ENCODE peak calls at places on chromosomes 13 and 19, in ten cellular contexts. F is sigmoid colon, W is A549, Z is esophagus muscularis mucosa, O is transverse colon, V is GM12878, M is ovary, C is suprapubic skin, J is stomach, X is upper lobe of left lung. D is an unnamed sample.

GRCh38 chr19:48735031-48735615 is 5.3 kb downstream of the RASIP1 start:
- DNase-seq in F (no peak), W (peak), Z (no peak), O (peak), V (no peak), M (no peak), C (no peak), J (no peak), X (peak), D (no peak)

GRCh38 chr13:27830010-27830409 is 37.7 kb downstream of the GSX1 start:
- DNase-seq in F (peak), W (peak), Z (no peak), O (peak), V (no peak), M (peak), C (no peak), J (peak), X (peak), D (no peak)

GRCh38 chr13:100156786-100157185 is 67.9 kb downstream of the PCCA start:
- DNase-seq in F (no peak), W (no peak), Z (no peak), O (no peak), V (no peak), M (no peak), C (no peak), J (no peak), X (no peak), D (no peak)

GRCh38 chr13:108915095-108915633 is 285.8 kb downstream of the MYO16 start:
- DNase-seq in F (no peak), W (peak), Z (no peak), O (no peak), V (no peak), M (no peak), C (no peak), J (no peak), X (no peak), D (no peak)

GRCh38 chr19:45632468-45633196 is 6.6 kb downstream of the EML2 start:
- DNase-seq in F (peak), W (peak), Z (no peak), O (peak), V (no peak), M (peak), C (peak), J (peak), X (peak), D (peak)

GRCh38 chr13:44373601-44374347 is at the start of gene SERP2:
- DNase-seq in F (peak), W (no peak), Z (no peak), O (no peak), V (no peak), M (peak), C (peak), J (no peak), X (peak), D (no peak)

GRCh38 chr13:113665582-113666323 is 1.3 kb upstream of the GRK1 start:
- DNase-seq in F (peak), W (no peak), Z (no peak), O (peak), V (no peak), M (no peak), C (no peak), J (peak), X (no peak), D (peak)

GRCh38 chr13:74661851-74662250 is 527.6 kb upstream of the KLF12 start:
- DNase-seq in F (no peak), W (no peak), Z (no peak), O (no peak), V (no peak), M (no peak), C (no peak), J (no peak), X (no peak), D (no peak)

GRCh38 chr19:50980203-50980602 is 3.5 kb downstream of the KLK7 start:
- DNase-seq in F (peak), W (no peak), Z (no peak), O (no peak), V (no peak), M (no peak), C (no peak), J (no peak), X (no peak), D (no peak)

GRCh38 chr13:38965281-38965680 is 25.4 kb downstream of the STOML3 start:
- DNase-seq in F (no peak), W (no peak), Z (no peak), O (no peak), V (no peak), M (no peak), C (no peak), J (no peak), X (no peak), D (no peak)

GRCh38 chr13:52195052-52195837 is 35.8 kb upstream of the NEK3 start:
- DNase-seq in F (peak), W (no peak), Z (peak), O (peak), V (no peak), M (peak), C (peak), J (peak), X (peak), D (peak)

GRCh38 chr13:93959796-93960533 is 519.5 kb downstream of the DCT start:
- DNase-seq in F (no peak), W (no peak), Z (no peak), O (no peak), V (no peak), M (no peak), C (no peak), J (no peak), X (no peak), D (no peak)

GRCh38 chr19:5578094-5578846 is 10.5 kb upstream of the TINCR start:
- DNase-seq in F (peak), W (peak), Z (no peak), O (peak), V (no peak), M (peak), C (peak), J (peak), X (peak), D (peak)

GRCh38 chr19:860481-861098 is 1.1 kb downstream of the CFD start:
- DNase-seq in F (peak), W (peak), Z (peak), O (peak), V (no peak), M (no peak), C (no peak), J (peak), X (peak), D (peak)

GRCh38 chr13:41613471-41613870 is 156.1 kb downstream of the RGCC start:
- DNase-seq in F (no peak), W (no peak), Z (no peak), O (no peak), V (no peak), M (no peak), C (no peak), J (no peak), X (no peak), D (no peak)

GRCh38 chr19:36409841-36410240 is 8.6 kb downstream of the ZFP82 start:
- DNase-seq in F (no peak), W (no peak), Z (no peak), O (no peak), V (no peak), M (no peak), C (no peak), J (no peak), X (no peak), D (no peak)

GRCh38 chr13:21344662-21345176 is 114.4 kb downstream of the ZDHHC20 start:
- DNase-seq in F (no peak), W (no peak), Z (no peak), O (no peak), V (no peak), M (no peak), C (no peak), J (no peak), X (no peak), D (no peak)

GRCh38 chr13:92573467-92574057 is 653.0 kb upstream of the GPC6 start:
- DNase-seq in F (no peak), W (peak), Z (no peak), O (no peak), V (no peak), M (no peak), C (no peak), J (no peak), X (no peak), D (no peak)

GRCh38 chr13:112253631-112254030 is 122.5 kb upstream of the SPACA7 start:
- DNase-seq in F (no peak), W (no peak), Z (peak), O (no peak), V (no peak), M (no peak), C (no peak), J (no peak), X (peak), D (no peak)

GRCh38 chr19:35008891-35009341 is 8.8 kb downstream of the GRAMD1A start:
- DNase-seq in F (peak), W (no peak), Z (no peak), O (no peak), V (no peak), M (no peak), C (no peak), J (no peak), X (no peak), D (no peak)

GRCh38 chr19:35006999-35007365 is 6.9 kb downstream of the GRAMD1A start:
- DNase-seq in F (no peak), W (no peak), Z (no peak), O (no peak), V (no peak), M (no peak), C (no peak), J (no peak), X (no peak), D (no peak)

GRCh38 chr19:35005256-35005977 is 5.3 kb downstream of the GRAMD1A start:
- DNase-seq in F (no peak), W (no peak), Z (no peak), O (no peak), V (no peak), M (peak), C (no peak), J (no peak), X (no peak), D (no peak)

GRCh38 chr19:35004517-35005255 is 4.6 kb downstream of the GRAMD1A start:
- DNase-seq in F (no peak), W (no peak), Z (no peak), O (no peak), V (no peak), M (no peak), C (no peak), J (no peak), X (no peak), D (no peak)

DNA sequence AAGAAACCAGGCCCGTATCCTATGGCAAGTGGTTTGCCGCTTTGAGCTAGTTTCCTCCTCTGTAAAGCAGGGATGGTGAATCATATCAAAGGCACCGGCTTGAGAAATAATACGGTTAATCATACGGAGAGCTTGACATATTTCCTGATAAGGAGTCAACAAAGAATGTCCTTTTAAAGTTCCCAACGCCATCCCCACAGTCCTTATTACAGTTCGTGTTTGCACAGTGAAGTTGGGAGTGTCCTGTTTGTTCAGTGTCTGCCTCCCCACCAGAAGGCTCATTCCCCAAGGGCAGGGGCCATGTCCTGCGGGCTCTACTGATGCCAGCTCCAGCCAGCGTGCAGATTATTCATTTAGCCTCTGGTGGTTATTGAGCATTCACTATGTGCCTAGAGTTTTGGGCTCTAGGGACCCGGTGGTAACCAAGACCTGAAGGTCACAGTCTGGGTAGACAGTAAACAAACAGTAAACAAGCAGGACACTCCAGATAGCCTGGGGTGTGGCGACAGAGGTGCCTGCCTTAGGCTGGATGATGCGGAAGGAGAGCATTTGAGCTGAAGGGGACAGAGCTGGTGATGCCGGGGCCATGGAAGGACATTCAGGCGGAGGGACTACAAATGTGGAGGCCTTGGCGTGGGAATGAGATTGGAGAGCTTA is 6.3 kb downstream of the GRAMD1A start:
- DNase-seq in F (no peak), W (peak), Z (no peak), O (peak), V (no peak), M (no peak), C (no peak), J (peak), X (no peak), D (no peak)
- H3K27ac ChIP-seq in F (no peak), W (peak), Z (no peak), O (peak), V (no peak), M (no peak), C (no peak), J (peak), X (peak), D (no peak)

GRCh38 chr13:33134213-33134612 is 118.0 kb downstream of the KL start:
- DNase-seq in F (no peak), W (no peak), Z (no peak), O (no peak), V (no peak), M (no peak), C (no peak), J (no peak), X (no peak), D (no peak)
- TF ChIP-seq EP300 in F (no peak), W (no peak), Z (no peak), O (no peak), V (no peak), M (no peak), C (no peak), J (no peak), X (no peak), D (no peak)

GRCh38 chr13:31970237-31970930 is 61.2 kb upstream of the FRY start:
- DNase-seq in F (no peak), W (no peak), Z (no peak), O (no peak), V (no peak), M (no peak), C (no peak), J (no peak), X (no peak), D (no peak)
- H3K27ac ChIP-seq in F (no peak), W (no peak), Z (no peak), O (no peak), V (no peak), M (no peak), C (no peak), J (no peak), X (no peak), D (no peak)

GRCh38 chr13:95209109-95209508 is 92.1 kb downstream of the ABCC4 start:
- DNase-seq in F (no peak), W (no peak), Z (no peak), O (no peak), V (no peak), M (no peak), C (no peak), J (no peak), X (no peak), D (no peak)
- TF ChIP-seq EP300 in F (no peak), W (no peak), Z (no peak), O (no peak), V (no peak), M (no peak), C (no peak), J (no peak), X (no peak), D (no peak)

GRCh38 chr13:50991624-50992610 is 82.3 kb downstream of the RNASEH2B start:
- DNase-seq in F (no peak), W (no peak), Z (no peak), O (no peak), V (peak), M (no peak), C (no peak), J (no peak), X (no peak), D (no peak)
- H3K27ac ChIP-seq in F (peak), W (no peak), Z (peak), O (peak), V (no peak), M (no peak), C (peak), J (no peak), X (peak), D (peak)

GRCh38 chr13:24891476-24892108 is 127.6 kb downstream of the RNF17 start:
- DNase-seq in F (no peak), W (no peak), Z (peak), O (no peak), V (no peak), M (no peak), C (no peak), J (no peak), X (peak), D (no peak)
- TF ChIP-seq EP300 in F (no peak), W (no peak), Z (no peak), O (no peak), V (no peak), M (no peak), C (no peak), J (no peak), X (no peak), D (no peak)

D was measured in tibial nerve.